ENCODE peak calls at places on chromosomes 13 and 19, in six cellular contexts. One of them, this sample, is unnamed.

GRCh38 chr13:94617389-94618000 is 15.8 kb downstream of the GPR180 start:
- DNase-seq in neural progenitor cell: no peak
- DNase-seq in stimulated activated CD4-positive, alpha-beta T cell treated with anti-CD3 and anti-CD28 coated beads, Interleukin-2, amount 100 ng/mL, for 48 hours: no peak
- DNase-seq in AG10803: peak; percentile 13
- DNase-seq in fibroblast of the aortic adventitia: peak; percentile 47
- DNase-seq in choroid plexus epithelial cell: peak; percentile 48
- DNase-seq in this sample: peak; percentile 61

GRCh38 chr19:16023558-16023915 is 52.8 kb upstream of the TPM4 start:
- DNase-seq in neural progenitor cell: no peak
- DNase-seq in choroid plexus epithelial cell: no peak
- DNase-seq in AG10803: no peak
- DNase-seq in fibroblast of the aortic adventitia: no peak
- DNase-seq in stimulated activated CD4-positive, alpha-beta T cell treated with anti-CD3 and anti-CD28 coated beads, Interleukin-2, amount 100 ng/mL, for 48 hours: no peak
- DNase-seq in this sample: no peak

GRCh38 chr13:97261254-97262015 is 39.3 kb downstream of the MBNL2 start:
- DNase-seq in stimulated activated CD4-positive, alpha-beta T cell treated with anti-CD3 and anti-CD28 coated beads, Interleukin-2, amount 100 ng/mL, for 48 hours: no peak
- DNase-seq in fibroblast of the aortic adventitia: no peak
- DNase-seq in choroid plexus epithelial cell: no peak
- DNase-seq in neural progenitor cell: no peak
- DNase-seq in AG10803: no peak
- DNase-seq in this sample: no peak

GRCh38 chr19:3506384-3507340 is 551 bp downstream of the FZR1 start:
- DNase-seq in fibroblast of the aortic adventitia: no peak
- DNase-seq in stimulated activated CD4-positive, alpha-beta T cell treated with anti-CD3 and anti-CD28 coated beads, Interleukin-2, amount 100 ng/mL, for 48 hours: peak; percentile 24
- DNase-seq in neural progenitor cell: peak; percentile 47
- DNase-seq in choroid plexus epithelial cell: peak; percentile 32
- DNase-seq in AG10803: no peak
- DNase-seq in this sample: peak; percentile 60

GRCh38 chr13:95160112-95160906 is 140.9 kb downstream of the ABCC4 start:
- DNase-seq in fibroblast of the aortic adventitia: no peak
- DNase-seq in choroid plexus epithelial cell: peak; percentile 15
- DNase-seq in neural progenitor cell: no peak
- DNase-seq in AG10803: no peak
- DNase-seq in stimulated activated CD4-positive, alpha-beta T cell treated with anti-CD3 and anti-CD28 coated beads, Interleukin-2, amount 100 ng/mL, for 48 hours: no peak
- DNase-seq in this sample: peak; percentile 28

GRCh38 chr13:29733069-29733700 is 117.2 kb downstream of the UBL3 start:
- DNase-seq in fibroblast of the aortic adventitia: no peak
- DNase-seq in choroid plexus epithelial cell: no peak
- DNase-seq in stimulated activated CD4-positive, alpha-beta T cell treated with anti-CD3 and anti-CD28 coated beads, Interleukin-2, amount 100 ng/mL, for 48 hours: no peak
- DNase-seq in neural progenitor cell: no peak
- DNase-seq in AG10803: no peak
- DNase-seq in this sample: no peak

GRCh38 chr19:913080-913748 is at the start of gene R3HDM4:
- DNase-seq in choroid plexus epithelial cell: peak; percentile 49
- DNase-seq in AG10803: peak; percentile 53
- DNase-seq in neural progenitor cell: peak; percentile 86
- DNase-seq in stimulated activated CD4-positive, alpha-beta T cell treated with anti-CD3 and anti-CD28 coated beads, Interleukin-2, amount 100 ng/mL, for 48 hours: peak; percentile 84
- DNase-seq in fibroblast of the aortic adventitia: peak; percentile 42
- DNase-seq in this sample: peak; percentile 90

GRCh38 chr13:31204592-31204991 is 4.8 kb downstream of the B3GLCT start:
- DNase-seq in neural progenitor cell: no peak
- DNase-seq in choroid plexus epithelial cell: peak; percentile 66
- DNase-seq in fibroblast of the aortic adventitia: peak; percentile 67
- DNase-seq in AG10803: peak; percentile 61
- DNase-seq in stimulated activated CD4-positive, alpha-beta T cell treated with anti-CD3 and anti-CD28 coated beads, Interleukin-2, amount 100 ng/mL, for 48 hours: no peak
- DNase-seq in this sample: peak; percentile 59

GRCh38 chr13:73001971-73002370 is 56.8 kb upstream of the KLF5 start:
- DNase-seq in neural progenitor cell: no peak
- DNase-seq in choroid plexus epithelial cell: no peak
- DNase-seq in AG10803: no peak
- DNase-seq in stimulated activated CD4-positive, alpha-beta T cell treated with anti-CD3 and anti-CD28 coated beads, Interleukin-2, amount 100 ng/mL, for 48 hours: no peak
- DNase-seq in fibroblast of the aortic adventitia: no peak
- DNase-seq in this sample: no peak

GRCh38 chr13:55761986-55762385 is 1378.7 kb upstream of the PRR20A start:
- DNase-seq in fibroblast of the aortic adventitia: no peak
- DNase-seq in stimulated activated CD4-positive, alpha-beta T cell treated with anti-CD3 and anti-CD28 coated beads, Interleukin-2, amount 100 ng/mL, for 48 hours: no peak
- DNase-seq in neural progenitor cell: peak; percentile 6
- DNase-seq in AG10803: no peak
- DNase-seq in choroid plexus epithelial cell: no peak
- DNase-seq in this sample: no peak

GRCh38 chr19:2064395-2064787 is 13.3 kb upstream of the MKNK2 start:
- DNase-seq in stimulated activated CD4-positive, alpha-beta T cell treated with anti-CD3 and anti-CD28 coated beads, Interleukin-2, amount 100 ng/mL, for 48 hours: no peak
- DNase-seq in choroid plexus epithelial cell: no peak
- DNase-seq in neural progenitor cell: no peak
- DNase-seq in AG10803: no peak
- DNase-seq in fibroblast of the aortic adventitia: no peak
- DNase-seq in this sample: no peak

GRCh38 chr13:99389520-99390304 is 82.5 kb upstream of the GPR183 start:
- DNase-seq in fibroblast of the aortic adventitia: no peak
- DNase-seq in AG10803: no peak
- DNase-seq in neural progenitor cell: no peak
- DNase-seq in stimulated activated CD4-positive, alpha-beta T cell treated with anti-CD3 and anti-CD28 coated beads, Interleukin-2, amount 100 ng/mL, for 48 hours: no peak
- DNase-seq in choroid plexus epithelial cell: no peak
- DNase-seq in this sample: no peak

GRCh38 chr19:53910170-53910518 is 1.1 kb downstream of the CACNG7 start:
- DNase-seq in neural progenitor cell: peak; percentile 86
- DNase-seq in stimulated activated CD4-positive, alpha-beta T cell treated with anti-CD3 and anti-CD28 coated beads, Interleukin-2, amount 100 ng/mL, for 48 hours: no peak
- DNase-seq in fibroblast of the aortic adventitia: peak; percentile 30
- DNase-seq in choroid plexus epithelial cell: no peak
- DNase-seq in AG10803: no peak
- DNase-seq in this sample: no peak

GRCh38 chr19:39131255-39131755 is 5.7 kb downstream of the PAK4 start:
- DNase-seq in AG10803: no peak
- DNase-seq in fibroblast of the aortic adventitia: peak; percentile 32
- DNase-seq in stimulated activated CD4-positive, alpha-beta T cell treated with anti-CD3 and anti-CD28 coated beads, Interleukin-2, amount 100 ng/mL, for 48 hours: no peak
- DNase-seq in neural progenitor cell: no peak
- DNase-seq in choroid plexus epithelial cell: no peak
- DNase-seq in this sample: no peak

GRCh38 chr19:19379527-19379926 is 25.9 kb upstream of the GATAD2A start:
- DNase-seq in neural progenitor cell: no peak
- DNase-seq in stimulated activated CD4-positive, alpha-beta T cell treated with anti-CD3 and anti-CD28 coated beads, Interleukin-2, amount 100 ng/mL, for 48 hours: no peak
- DNase-seq in AG10803: no peak
- DNase-seq in fibroblast of the aortic adventitia: no peak
- DNase-seq in choroid plexus epithelial cell: peak; percentile 64
- DNase-seq in this sample: no peak

GRCh38 chr19:48556163-48556562 is 4.2 kb downstream of the SULT2B1 start:
- DNase-seq in AG10803: peak; percentile 42
- DNase-seq in neural progenitor cell: peak; percentile 28
- DNase-seq in stimulated activated CD4-positive, alpha-beta T cell treated with anti-CD3 and anti-CD28 coated beads, Interleukin-2, amount 100 ng/mL, for 48 hours: no peak
- DNase-seq in choroid plexus epithelial cell: peak; percentile 55
- DNase-seq in fibroblast of the aortic adventitia: peak; percentile 59
- DNase-seq in this sample: peak; percentile 71

GRCh38 chr13:98834254-98834960 is 81.9 kb upstream of the SLC15A1 start:
- DNase-seq in stimulated activated CD4-positive, alpha-beta T cell treated with anti-CD3 and anti-CD28 coated beads, Interleukin-2, amount 100 ng/mL, for 48 hours: no peak
- DNase-seq in AG10803: no peak
- DNase-seq in choroid plexus epithelial cell: peak; percentile 14
- DNase-seq in neural progenitor cell: peak; percentile 74
- DNase-seq in fibroblast of the aortic adventitia: no peak
- DNase-seq in this sample: no peak

GRCh38 chr19:16912780-16913179 is 24.0 kb downstream of the F2RL3 start:
- DNase-seq in stimulated activated CD4-positive, alpha-beta T cell treated with anti-CD3 and anti-CD28 coated beads, Interleukin-2, amount 100 ng/mL, for 48 hours: no peak
- DNase-seq in fibroblast of the aortic adventitia: no peak
- DNase-seq in choroid plexus epithelial cell: no peak
- DNase-seq in neural progenitor cell: no peak
- DNase-seq in AG10803: no peak
- DNase-seq in this sample: no peak

GRCh38 chr19:13016628-13017305 is 21.5 kb downstream of the NFIX start:
- DNase-seq in AG10803: no peak
- DNase-seq in stimulated activated CD4-positive, alpha-beta T cell treated with anti-CD3 and anti-CD28 coated beads, Interleukin-2, amount 100 ng/mL, for 48 hours: no peak
- DNase-seq in choroid plexus epithelial cell: no peak
- DNase-seq in fibroblast of the aortic adventitia: peak; percentile 47
- DNase-seq in neural progenitor cell: peak; percentile 75
- DNase-seq in this sample: no peak

GRCh38 chr19:44050740-44051653 is 839 bp upstream of the ZNF223 start:
- DNase-seq in fibroblast of the aortic adventitia: no peak
- DNase-seq in choroid plexus epithelial cell: peak; percentile 7
- DNase-seq in neural progenitor cell: no peak
- DNase-seq in AG10803: peak; percentile 0
- DNase-seq in stimulated activated CD4-positive, alpha-beta T cell treated with anti-CD3 and anti-CD28 coated beads, Interleukin-2, amount 100 ng/mL, for 48 hours: no peak
- DNase-seq in this sample: peak; percentile 14

GRCh38 chr19:18204394-18205179 is 745 bp upstream of the RAB3A start:
- DNase-seq in stimulated activated CD4-positive, alpha-beta T cell treated with anti-CD3 and anti-CD28 coated beads, Interleukin-2, amount 100 ng/mL, for 48 hours: peak; percentile 36
- DNase-seq in choroid plexus epithelial cell: no peak
- DNase-seq in AG10803: no peak
- DNase-seq in neural progenitor cell: peak; percentile 87
- DNase-seq in fibroblast of the aortic adventitia: no peak
- DNase-seq in this sample: peak; percentile 69

GRCh38 chr13:46575843-46576242 is 22.9 kb downstream of the LRCH1 start:
- DNase-seq in choroid plexus epithelial cell: peak; percentile 62
- DNase-seq in neural progenitor cell: peak; percentile 41
- DNase-seq in AG10803: peak; percentile 93
- DNase-seq in fibroblast of the aortic adventitia: peak; percentile 96
- DNase-seq in stimulated activated CD4-positive, alpha-beta T cell treated with anti-CD3 and anti-CD28 coated beads, Interleukin-2, amount 100 ng/mL, for 48 hours: no peak
- DNase-seq in this sample: peak; percentile 63

GRCh38 chr19:47729799-47730520 is 15.4 kb upstream of the NOP53 start:
- DNase-seq in neural progenitor cell: peak; percentile 82
- DNase-seq in AG10803: no peak
- DNase-seq in fibroblast of the aortic adventitia: no peak
- DNase-seq in stimulated activated CD4-positive, alpha-beta T cell treated with anti-CD3 and anti-CD28 coated beads, Interleukin-2, amount 100 ng/mL, for 48 hours: peak; percentile 52
- DNase-seq in choroid plexus epithelial cell: no peak
- DNase-seq in this sample: no peak

GRCh38 chr19:3129112-3129511 is 6.7 kb upstream of the GNA15 start:
- DNase-seq in AG10803: peak; percentile 68
- DNase-seq in fibroblast of the aortic adventitia: peak; percentile 84
- DNase-seq in neural progenitor cell: no peak
- DNase-seq in stimulated activated CD4-positive, alpha-beta T cell treated with anti-CD3 and anti-CD28 coated beads, Interleukin-2, amount 100 ng/mL, for 48 hours: no peak
- DNase-seq in choroid plexus epithelial cell: peak; percentile 86
- DNase-seq in this sample: peak; percentile 75

GRCh38 chr19:34253711-34254551 is 423 bp upstream of the GARRE1 start:
- DNase-seq in AG10803: peak; percentile 45
- DNase-seq in fibroblast of the aortic adventitia: peak; percentile 35
- DNase-seq in stimulated activated CD4-positive, alpha-beta T cell treated with anti-CD3 and anti-CD28 coated beads, Interleukin-2, amount 100 ng/mL, for 48 hours: peak; percentile 82
- DNase-seq in choroid plexus epithelial cell: peak; percentile 64
- DNase-seq in neural progenitor cell: peak; percentile 97
- DNase-seq in this sample: no peak

GRCh38 chr19:5891938-5892771 is 11.4 kb downstream of the NDUFA11 start:
- DNase-seq in stimulated activated CD4-positive, alpha-beta T cell treated with anti-CD3 and anti-CD28 coated beads, Interleukin-2, amount 100 ng/mL, for 48 hours: no peak
- DNase-seq in fibroblast of the aortic adventitia: peak; percentile 33
- DNase-seq in neural progenitor cell: peak; percentile 89
- DNase-seq in AG10803: peak; percentile 36
- DNase-seq in choroid plexus epithelial cell: peak; percentile 51
- DNase-seq in this sample: peak; percentile 68

GRCh38 chr19:7182489-7182888 is 111.7 kb downstream of the INSR start:
- DNase-seq in neural progenitor cell: no peak
- DNase-seq in fibroblast of the aortic adventitia: no peak
- DNase-seq in choroid plexus epithelial cell: no peak
- DNase-seq in AG10803: no peak
- DNase-seq in stimulated activated CD4-positive, alpha-beta T cell treated with anti-CD3 and anti-CD28 coated beads, Interleukin-2, amount 100 ng/mL, for 48 hours: no peak
- DNase-seq in this sample: no peak

GRCh38 chr19:45468159-45468651 is 409 bp downstream of the FOSB start:
- DNase-seq in neural progenitor cell: peak; percentile 68
- DNase-seq in fibroblast of the aortic adventitia: no peak
- DNase-seq in choroid plexus epithelial cell: peak; percentile 42
- DNase-seq in stimulated activated CD4-positive, alpha-beta T cell treated with anti-CD3 and anti-CD28 coated beads, Interleukin-2, amount 100 ng/mL, for 48 hours: no peak
- DNase-seq in AG10803: peak; percentile 24
- DNase-seq in this sample: no peak

GRCh38 chr19:7152568-7152967 is 83.1 kb downstream of the ZNF557 start:
- DNase-seq in fibroblast of the aortic adventitia: no peak
- DNase-seq in AG10803: peak; percentile 6
- DNase-seq in neural progenitor cell: peak; percentile 24
- DNase-seq in stimulated activated CD4-positive, alpha-beta T cell treated with anti-CD3 and anti-CD28 coated beads, Interleukin-2, amount 100 ng/mL, for 48 hours: no peak
- DNase-seq in choroid plexus epithelial cell: no peak
- DNase-seq in this sample: no peak

GRCh38 chr13:63085851-63086250 is 1670.2 kb upstream of the PCDH20 start:
- DNase-seq in choroid plexus epithelial cell: no peak
- DNase-seq in AG10803: no peak
- DNase-seq in neural progenitor cell: peak; percentile 18
- DNase-seq in stimulated activated CD4-positive, alpha-beta T cell treated with anti-CD3 and anti-CD28 coated beads, Interleukin-2, amount 100 ng/mL, for 48 hours: no peak
- DNase-seq in fibroblast of the aortic adventitia: no peak
- DNase-seq in this sample: no peak

GRCh38 chr13:93767917-93768422 is 541.4 kb downstream of the GPC6 start:
- DNase-seq in neural progenitor cell: no peak
- DNase-seq in choroid plexus epithelial cell: peak; percentile 53
- DNase-seq in fibroblast of the aortic adventitia: no peak
- DNase-seq in stimulated activated CD4-positive, alpha-beta T cell treated with anti-CD3 and anti-CD28 coated beads, Interleukin-2, amount 100 ng/mL, for 48 hours: no peak
- DNase-seq in AG10803: no peak
- DNase-seq in this sample: no peak

GRCh38 chr13:113933901-113934300 is 40.0 kb downstream of the C13orf46 start:
- DNase-seq in neural progenitor cell: no peak
- DNase-seq in fibroblast of the aortic adventitia: no peak
- DNase-seq in choroid plexus epithelial cell: no peak
- DNase-seq in stimulated activated CD4-positive, alpha-beta T cell treated with anti-CD3 and anti-CD28 coated beads, Interleukin-2, amount 100 ng/mL, for 48 hours: no peak
- DNase-seq in AG10803: no peak
- DNase-seq in this sample: no peak

GRCh38 chr13:99312493-99312883 is 5.3 kb upstream of the GPR183 start:
- DNase-seq in fibroblast of the aortic adventitia: peak; percentile 74
- DNase-seq in AG10803: peak; percentile 100
- DNase-seq in choroid plexus epithelial cell: peak; percentile 94
- DNase-seq in neural progenitor cell: no peak
- DNase-seq in stimulated activated CD4-positive, alpha-beta T cell treated with anti-CD3 and anti-CD28 coated beads, Interleukin-2, amount 100 ng/mL, for 48 hours: no peak
- DNase-seq in this sample: peak; percentile 96

GRCh38 chr19:16889429-16889882 is 657 bp downstream of the F2RL3 start:
- DNase-seq in neural progenitor cell: no peak
- DNase-seq in fibroblast of the aortic adventitia: no peak
- DNase-seq in stimulated activated CD4-positive, alpha-beta T cell treated with anti-CD3 and anti-CD28 coated beads, Interleukin-2, amount 100 ng/mL, for 48 hours: no peak
- DNase-seq in choroid plexus epithelial cell: no peak
- DNase-seq in AG10803: no peak
- DNase-seq in this sample: no peak

GRCh38 chr13:52845334-52845761 is 3.1 kb downstream of the PCDH8 start:
- DNase-seq in choroid plexus epithelial cell: no peak
- DNase-seq in stimulated activated CD4-positive, alpha-beta T cell treated with anti-CD3 and anti-CD28 coated beads, Interleukin-2, amount 100 ng/mL, for 48 hours: no peak
- DNase-seq in neural progenitor cell: peak; percentile 56
- DNase-seq in fibroblast of the aortic adventitia: no peak
- DNase-seq in AG10803: no peak
- DNase-seq in this sample: no peak

GRCh38 chr19:18895038-18895827 is 725 bp downstream of the CERS1 start:
- DNase-seq in AG10803: peak; percentile 13
- DNase-seq in neural progenitor cell: peak; percentile 90
- DNase-seq in choroid plexus epithelial cell: peak; percentile 7
- DNase-seq in stimulated activated CD4-positive, alpha-beta T cell treated with anti-CD3 and anti-CD28 coated beads, Interleukin-2, amount 100 ng/mL, for 48 hours: no peak
- DNase-seq in fibroblast of the aortic adventitia: peak; percentile 24
- DNase-seq in this sample: peak; percentile 63

GRCh38 chr19:648904-649733 is 9.4 kb downstream of the FGF22 start:
- DNase-seq in fibroblast of the aortic adventitia: no peak
- DNase-seq in stimulated activated CD4-positive, alpha-beta T cell treated with anti-CD3 and anti-CD28 coated beads, Interleukin-2, amount 100 ng/mL, for 48 hours: no peak
- DNase-seq in choroid plexus epithelial cell: no peak
- DNase-seq in neural progenitor cell: no peak
- DNase-seq in AG10803: no peak
- DNase-seq in this sample: no peak

This sample was measured in adipocyte.